ENCODE peak calls at places on chromosomes 6 and 20, in six cellular contexts. N is activated CD4-positive, alpha-beta T cell treated with anti-CD3 and anti-CD28 coated beads, Interleukin-2, amount 10 ng/mL, durations not matched to agents 7 days and 5 days; J is mesothelial cell of epicardium; P is stimulated activated CD8-positive, alpha-beta memory T cell treated with anti-CD3 and anti-CD28 coated beads, Interleukin-12 subunit alpha, Interleukin-12 subunit beta, amount 100 ng/mL, for 4 hours; Q is fibroblast of lung; T is fibroblast of the conjunctiva. A is an unnamed sample.

GRCh38 chr6:46510656-46511055 is 19.4 kb upstream of the RCAN2 start:
- DNase-seq in N (no peak), J (no peak), P (no peak), Q (peak; percentile 89), T (peak; percentile 66), A (no peak)

GRCh38 chr6:157644043-157644810 is 178.8 kb upstream of the SNX9 start:
- DNase-seq in N (peak; percentile 19), J (no peak), P (peak; percentile 4), Q (peak; percentile 37), T (peak; percentile 23), A (no peak)

GRCh38 chr20:33954504-33954903 is 39.2 kb upstream of the RALY start:
- DNase-seq in N (no peak), J (no peak), P (no peak), Q (no peak), T (no peak), A (no peak)

GRCh38 chr20:14055127-14055742 is 59.9 kb downstream of the MACROD2 start:
- DNase-seq in N (peak; percentile 52), J (no peak), P (no peak), Q (peak; percentile 74), T (peak; percentile 69), A (peak; percentile 77)

GRCh38 chr6:139129284-139129683 is 5.6 kb upstream of the HECA start:
- DNase-seq in N (no peak), J (no peak), P (no peak), Q (peak; percentile 25), T (no peak), A (no peak)

GRCh38 chr20:57695940-57696339 is 13.9 kb downstream of the PMEPA1 start:
- DNase-seq in N (no peak), J (no peak), P (no peak), Q (no peak), T (no peak), A (no peak)

GRCh38 chr6:169503556-169503955 is 198.3 kb downstream of the WDR27 start:
- DNase-seq in N (no peak), J (no peak), P (no peak), Q (no peak), T (no peak), A (no peak)

GRCh38 chr20:10618611-10619245 is 55.1 kb downstream of the JAG1 start:
- DNase-seq in N (no peak), J (no peak), P (no peak), Q (peak; percentile 64), T (no peak), A (no peak)

GRCh38 chr6:35081426-35081851 is 59.7 kb downstream of the TCP11 start:
- DNase-seq in N (no peak), J (no peak), P (no peak), Q (no peak), T (no peak), A (no peak)

GRCh38 chr6:34696189-34696738 is 303 bp downstream of the ILRUN start:
- DNase-seq in N (no peak), J (peak; percentile 43), P (no peak), Q (peak; percentile 34), T (no peak), A (peak; percentile 66)

GRCh38 chr6:117157448-117157847 is 107.9 kb upstream of the VGLL2 start:
- DNase-seq in N (no peak), J (no peak), P (no peak), Q (no peak), T (no peak), A (no peak)

GRCh38 chr20:57437672-57438330 is 46.6 kb downstream of the RBM38 start:
- DNase-seq in N (no peak), J (no peak), P (no peak), Q (no peak), T (no peak), A (no peak)

GRCh38 chr6:102039450-102039849 is 645.9 kb downstream of the GRIK2 start:
- DNase-seq in N (no peak), J (no peak), P (no peak), Q (no peak), T (no peak), A (no peak)

GRCh38 chr6:34511923-34512737 is 44.0 kb downstream of the SPDEF start:
- DNase-seq in N (no peak), J (no peak), P (no peak), Q (no peak), T (no peak), A (no peak)

GRCh38 chr6:128171182-128171581 is 270.3 kb upstream of the THEMIS start:
- DNase-seq in N (no peak), J (no peak), P (no peak), Q (no peak), T (no peak), A (no peak)

GRCh38 chr20:41004561-41005360 is 23.9 kb upstream of the TOP1 start:
- DNase-seq in N (no peak), J (no peak), P (no peak), Q (peak; percentile 41), T (no peak), A (no peak)

GRCh38 chr20:25196701-25197120 is 1.2 kb downstream of the ENTPD6 start:
- DNase-seq in N (peak; percentile 10), J (no peak), P (no peak), Q (no peak), T (no peak), A (peak; percentile 5)

GRCh38 chr6:43951756-43952675 is 175.2 kb downstream of the MRPL14 start:
- DNase-seq in N (no peak), J (no peak), P (no peak), Q (no peak), T (no peak), A (no peak)

GRCh38 chr6:4480788-4481725 is 295.1 kb upstream of the CDYL start:
- DNase-seq in N (no peak), J (no peak), P (no peak), Q (peak; percentile 17), T (no peak), A (no peak)

GRCh38 chr6:149043476-149044130 is 273.9 kb upstream of the TAB2 start:
- DNase-seq in N (peak; percentile 22), J (no peak), P (no peak), Q (no peak), T (no peak), A (no peak)

GRCh38 chr6:106132153-106132698 is 46.1 kb downstream of the PRDM1 start:
- DNase-seq in N (no peak), J (no peak), P (no peak), Q (no peak), T (no peak), A (no peak)

GRCh38 chr20:6006603-6006949 is 47.3 kb downstream of the LRRN4 start:
- DNase-seq in N (no peak), J (no peak), P (no peak), Q (no peak), T (no peak), A (no peak)

GRCh38 chr6:350371-350770 is 41.2 kb upstream of the IRF4 start:
- DNase-seq in N (no peak), J (no peak), P (no peak), Q (no peak), T (no peak), A (no peak)

GRCh38 chr6:130322673-130323268 is 43.0 kb upstream of the TMEM200A start:
- DNase-seq in N (peak; percentile 66), J (peak; percentile 26), P (no peak), Q (peak; percentile 85), T (peak; percentile 75), A (no peak)

GRCh38 chr20:52031574-52032303 is 159.8 kb downstream of the ZFP64 start:
- DNase-seq in N (peak; percentile 6), J (no peak), P (no peak), Q (peak; percentile 62), T (peak; percentile 31), A (no peak)

GRCh38 chr6:37047421-37047931 is 42.0 kb downstream of the FGD2 start:
- DNase-seq in N (no peak), J (no peak), P (no peak), Q (no peak), T (no peak), A (no peak)

GRCh38 chr20:7432612-7433011 is 507.6 kb downstream of the HAO1 start:
- DNase-seq in N (no peak), J (no peak), P (no peak), Q (no peak), T (no peak), A (no peak)

GRCh38 chr6:17081273-17081672 is 20.6 kb upstream of the STMND1 start:
- DNase-seq in N (no peak), J (no peak), P (no peak), Q (no peak), T (no peak), A (no peak)

GRCh38 chr6:31799781-31800180 is 4.2 kb upstream of the VARS1 start:
- DNase-seq in N (no peak), J (no peak), P (no peak), Q (no peak), T (no peak), A (no peak)

GRCh38 chr6:30113843-30114242 is 953 bp upstream of the TRIM31 start:
- DNase-seq in N (no peak), J (no peak), P (no peak), Q (no peak), T (no peak), A (no peak)

GRCh38 chr20:10672579-10673127 is 1.1 kb downstream of the JAG1 start:
- DNase-seq in N (peak; percentile 46), J (no peak), P (peak; percentile 19), Q (peak; percentile 65), T (no peak), A (peak; percentile 10)

GRCh38 chr6:73030257-73030656 is 195.0 kb downstream of the KHDC1L start:
- DNase-seq in N (no peak), J (no peak), P (no peak), Q (no peak), T (no peak), A (no peak)

GRCh38 chr6:117919775-117920492 is 12.9 kb downstream of the SLC35F1 start:
- DNase-seq in N (no peak), J (no peak), P (no peak), Q (no peak), T (no peak), A (peak; percentile 5)

GRCh38 chr6:82955841-82956240 is 109.8 kb downstream of the UBE3D start:
- DNase-seq in N (no peak), J (no peak), P (no peak), Q (peak; percentile 52), T (peak; percentile 40), A (no peak)

GRCh38 chr20:64238851-64239387 is 16.6 kb upstream of the PCMTD2 start:
- DNase-seq in N (no peak), J (no peak), P (no peak), Q (no peak), T (no peak), A (no peak)

GRCh38 chr6:87944541-87944954 is 103.1 kb upstream of the SPACA1 start:
- DNase-seq in N (no peak), J (peak; percentile 26), P (no peak), Q (peak; percentile 33), T (no peak), A (no peak)

GRCh38 chr6:44824567-44824966 is 437.1 kb downstream of the CDC5L start:
- DNase-seq in N (no peak), J (no peak), P (no peak), Q (no peak), T (no peak), A (no peak)

GRCh38 chr20:16236589-16237241 is 336.5 kb downstream of the KIF16B start:
- DNase-seq in N (no peak), J (no peak), P (no peak), Q (no peak), T (no peak), A (peak; percentile 89)

A was measured in NCI-H2227 treated with DMSO at 0.1 percent for 48 hours.